ENCODE peak calls at places on chromosomes 13 and 19, in five cellular contexts. I is progenitor cell of endocrine pancreas; H is naive thymus-derived CD4-positive, alpha-beta T cell; M is tibial artery; E is head of caudate nucleus. X is an unnamed sample.

GRCh38 chr13:34357435-34358232 is 539.7 kb downstream of the RFC3 start:
- DNase-seq in H (no peak), E (no peak), M (peak), I (no peak), X (no peak)

GRCh38 chr13:109276261-109276660 is 510.1 kb downstream of the IRS2 start:
- DNase-seq in I (no peak), H (no peak), E (no peak), M (no peak), X (no peak)

GRCh38 chr19:18156841-18157464 is 4.0 kb downstream of the PIK3R2 start:
- DNase-seq in H (no peak), M (peak), E (peak), I (no peak), X (peak)

GRCh38 chr19:34461375-34462100 is 20.0 kb upstream of the WTIP start:
- DNase-seq in I (no peak), E (no peak), M (peak), H (no peak), X (no peak)

GRCh38 chr13:21225082-21225481 is 48.6 kb downstream of the MRPL57 start:
- DNase-seq in E (no peak), H (no peak), M (no peak), I (no peak), X (no peak)

GRCh38 chr19:54481326-54481930 is 8.3 kb upstream of the CDC42EP5 start:
- DNase-seq in M (no peak), E (peak), H (peak), I (no peak), X (peak)

GRCh38 chr13:76812971-76813691 is 73.1 kb downstream of the KCTD12 start:
- DNase-seq in I (no peak), H (no peak), E (no peak), M (peak), X (no peak)

GRCh38 chr13:49986471-49986870 is 10.4 kb upstream of the TRIM13 start:
- DNase-seq in H (no peak), E (no peak), M (no peak), I (no peak), X (no peak)

GRCh38 chr19:33490041-33490451 is 31.5 kb downstream of the PEPD start:
- DNase-seq in E (no peak), H (no peak), M (no peak), I (no peak), X (no peak)